ENCODE peak calls at places on chromosomes 12 and 14, in ten cellular contexts. S, E, H, P, O, D, U, L, K and X are unnamed samples.

GRCh38 chr12:96361074-96361473 is 39.2 kb downstream of the CDK17 start:
- DNase-seq in E (no peak), K (no peak), L (no peak), P (no peak), O (no peak), U (no peak), D (peak; percentile 70), S (no peak), H (no peak), X (no peak)

GRCh38 chr14:35861204-35861868 is 35.2 kb downstream of the BRMS1L start:
- DNase-seq in D (no peak), O (no peak), K (no peak), P (no peak), L (no peak), H (no peak), U (no peak), S (no peak), E (no peak), X (no peak)

GRCh38 chr12:29350080-29350479 is 30.9 kb downstream of the ERGIC2 start:
- DNase-seq in E (no peak), S (peak; percentile 72), K (peak; percentile 13), O (peak; percentile 39), D (peak; percentile 21), L (peak; percentile 4), U (no peak), H (no peak), P (no peak), X (peak; percentile 48)

GRCh38 chr12:101045486-101046474 is 164.3 kb downstream of the SLC5A8 start:
- DNase-seq in D (no peak), E (no peak), H (no peak), K (no peak), L (no peak), O (no peak), U (no peak), S (no peak), P (no peak), X (no peak)

GRCh38 chr12:26648584-26648983 is 184.4 kb downstream of the ITPR2 start:
- DNase-seq in K (peak; percentile 57), U (no peak), L (peak; percentile 62), S (peak; percentile 78), E (no peak), P (peak; percentile 88), O (peak; percentile 91), H (no peak), D (peak; percentile 87), X (peak; percentile 90)

GRCh38 chr14:89915114-89915878 is 39.2 kb downstream of the EFCAB11 start:
- DNase-seq in K (no peak), D (peak; percentile 86), L (peak; percentile 31), E (peak; percentile 54), S (peak; percentile 77), U (peak; percentile 57), H (peak; percentile 52), P (peak; percentile 63), O (peak; percentile 83), X (peak; percentile 83)

GRCh38 chr14:87992720-87993484 is at the start of gene GALC:
- DNase-seq in K (peak; percentile 54), L (no peak), P (no peak), H (peak; percentile 86), O (peak; percentile 94), D (peak; percentile 95), U (peak; percentile 96), E (peak; percentile 93), S (peak; percentile 96), X (peak; percentile 97)

GRCh38 chr12:67391656-67392055 is 122.5 kb downstream of the CAND1 start:
- DNase-seq in E (no peak), K (no peak), S (no peak), U (no peak), H (no peak), O (no peak), L (no peak), D (no peak), P (no peak), X (no peak)

GRCh38 chr12:12823308-12823707 is 10.2 kb downstream of the DDX47 start:
- DNase-seq in D (peak; percentile 68), O (peak; percentile 58), L (peak; percentile 69), S (peak; percentile 50), U (no peak), P (peak; percentile 24), K (peak; percentile 48), H (no peak), E (no peak), X (peak; percentile 86)

GRCh38 chr12:127060310-127060847 is 1206.6 kb upstream of the TMEM132C start:
- DNase-seq in D (no peak), L (no peak), K (no peak), U (no peak), P (peak; percentile 97), H (no peak), O (no peak), S (peak; percentile 12), E (no peak), X (no peak)

GRCh38 chr14:96357216-96357615 is 5.9 kb downstream of the ATG2B start:
- DNase-seq in S (no peak), U (no peak), K (no peak), L (no peak), O (no peak), E (no peak), D (no peak), P (no peak), H (no peak), X (no peak)

GRCh38 chr12:47717443-47718193 is 7.7 kb downstream of the ENDOU start:
- DNase-seq in D (peak; percentile 91), O (peak; percentile 84), U (peak; percentile 43), P (peak; percentile 63), K (peak; percentile 80), S (peak; percentile 87), E (peak; percentile 33), L (peak; percentile 83), H (no peak), X (peak; percentile 90)

GRCh38 chr12:8953773-8954402 is 4.4 kb upstream of the M6PR start:
- DNase-seq in D (no peak), S (no peak), K (no peak), U (no peak), O (no peak), H (no peak), P (no peak), L (no peak), E (peak; percentile 42), X (no peak)

GRCh38 chr14:81222694-81223093 is 1.9 kb upstream of the GTF2A1 start:
- DNase-seq in D (no peak), P (no peak), H (no peak), S (no peak), L (no peak), O (no peak), K (no peak), U (no peak), E (no peak), X (no peak)

GRCh38 chr12:63387736-63388135 is 236.7 kb upstream of the AVPR1A start:
- DNase-seq in D (no peak), S (no peak), O (no peak), P (no peak), E (no peak), H (no peak), L (no peak), K (no peak), U (no peak), X (no peak)